ENCODE peak calls at places on chromosome 10, in eight cellular contexts. S, K, F, E, M, B, U and P are unnamed samples.

GRCh38 chr10:86410542-86411124 is 44.0 kb upstream of the GRID1 start:
- DNase-seq in U (no peak), K (no peak), B (no peak), F (no peak), M (peak), E (no peak), S (no peak), P (no peak)

GRCh38 chr10:103506061-103506460 is 12.6 kb downstream of the NEURL1 start:
- DNase-seq in S (no peak), B (no peak), U (no peak), F (no peak), K (no peak), E (no peak), M (no peak), P (peak)

GRCh38 chr10:124591123-124591495 is 129.5 kb downstream of the LHPP start:
- DNase-seq in U (no peak), F (no peak), S (no peak), M (no peak), E (no peak), B (no peak), K (peak), P (no peak)

GRCh38 chr10:1706711-1707110 is 30.6 kb downstream of the ADARB2 start:
- DNase-seq in S (no peak), U (no peak), K (no peak), E (peak), B (no peak), F (no peak), M (no peak), P (no peak)

GRCh38 chr10:87658858-87659555 is 671 bp upstream of the PAPSS2 start:
- DNase-seq in M (no peak), U (no peak), F (no peak), E (no peak), B (no peak), K (no peak), S (no peak), P (no peak)

GRCh38 chr10:75431180-75432111 is at the start of gene LRMDA:
- DNase-seq in F (peak), M (peak), K (peak), B (no peak), U (no peak), E (no peak), S (no peak), P (peak)

GRCh38 chr10:99779335-99779734 is 3.1 kb upstream of the ABCC2 start:
- DNase-seq in M (peak), S (peak), E (no peak), F (no peak), B (peak), U (peak), K (no peak), P (no peak)

GRCh38 chr10:21083861-21084260 is 186.8 kb upstream of the NEBL start:
- DNase-seq in K (no peak), B (no peak), F (no peak), E (no peak), S (no peak), M (peak), U (no peak), P (no peak)

GRCh38 chr10:101189461-101190401 is 39.5 kb downstream of the LBX1 start:
- DNase-seq in F (no peak), E (no peak), U (no peak), K (no peak), S (no peak), B (no peak), M (no peak), P (no peak)

GRCh38 chr10:72665925-72666324 is 26.0 kb upstream of the MCU start:
- DNase-seq in S (no peak), M (peak), K (no peak), F (no peak), E (no peak), B (no peak), U (no peak), P (no peak)

GRCh38 chr10:117165557-117166419 is 27.7 kb upstream of the VAX1 start:
- DNase-seq in S (no peak), E (peak), K (no peak), M (peak), F (peak), U (no peak), B (no peak), P (peak)

GRCh38 chr10:35006836-35007235 is 83.3 kb downstream of the CUL2 start:
- DNase-seq in F (no peak), S (no peak), K (no peak), B (no peak), E (no peak), U (no peak), M (no peak), P (no peak)

GRCh38 chr10:68987611-68988010 is 992 bp upstream of the KIFBP start:
- DNase-seq in F (no peak), S (no peak), E (no peak), U (no peak), K (no peak), M (no peak), B (no peak), P (no peak)

GRCh38 chr10:133047526-133047925 is 40.2 kb upstream of the ADGRA1 start:
- DNase-seq in S (no peak), B (no peak), F (no peak), M (no peak), E (no peak), K (no peak), U (no peak), P (no peak)

GRCh38 chr10:44195120-44196007 is 189.5 kb downstream of the CXCL12 start:
- DNase-seq in U (peak), F (peak), M (peak), K (peak), E (no peak), S (no peak), B (peak), P (no peak)

GRCh38 chr10:33134011-33134751 is 176.2 kb upstream of the ITGB1 start:
- DNase-seq in K (no peak), S (peak), F (peak), E (no peak), U (peak), M (peak), B (no peak), P (no peak)

GRCh38 chr10:88693392-88694020 is 12.5 kb upstream of the LIPK start:
- DNase-seq in M (no peak), S (no peak), B (no peak), K (no peak), F (no peak), E (no peak), U (no peak), P (no peak)

GRCh38 chr10:35369049-35369760 is 32.9 kb downstream of the CCNY start:
- DNase-seq in U (no peak), B (no peak), E (no peak), M (no peak), K (no peak), S (no peak), F (no peak), P (no peak)

GRCh38 chr10:92699518-92700272 is 9.9 kb downstream of the HHEX start:
- DNase-seq in S (no peak), K (no peak), M (no peak), B (no peak), E (peak), U (no peak), F (peak), P (no peak)

GRCh38 chr10:92238586-92239098 is 52.2 kb downstream of the CPEB3 start:
- DNase-seq in E (no peak), M (peak), K (peak), S (no peak), B (no peak), U (no peak), F (no peak), P (no peak)

GRCh38 chr10:109676703-109677102 is 246.6 kb downstream of the XPNPEP1 start:
- DNase-seq in U (no peak), S (no peak), K (no peak), E (no peak), M (peak), F (no peak), B (no peak), P (no peak)

GRCh38 chr10:52256832-52257691 is 57.0 kb upstream of the DKK1 start:
- DNase-seq in K (no peak), E (no peak), B (no peak), M (no peak), U (no peak), S (no peak), F (no peak), P (peak)

GRCh38 chr10:6053816-6054581 is 8.2 kb downstream of the IL2RA start:
- DNase-seq in E (peak), B (no peak), S (no peak), U (no peak), F (no peak), M (no peak), K (peak), P (no peak)

GRCh38 chr10:49585387-49585786 is 24.7 kb upstream of the SLC18A3 start:
- DNase-seq in M (no peak), B (no peak), S (no peak), K (no peak), E (no peak), U (no peak), F (no peak), P (no peak)

GRCh38 chr10:88657901-88658300 is 6.3 kb upstream of the LIPF start:
- DNase-seq in U (no peak), F (no peak), B (no peak), M (no peak), S (no peak), E (no peak), K (no peak), P (no peak)

GRCh38 chr10:102434251-102434913 is 2.0 kb upstream of the CUEDC2 start:
- DNase-seq in M (no peak), K (no peak), E (no peak), S (no peak), F (no peak), U (no peak), B (no peak), P (no peak)

GRCh38 chr10:72375585-72375984 is 20.9 kb upstream of the DNAJB12 start:
- DNase-seq in K (no peak), M (no peak), U (no peak), E (no peak), B (no peak), S (no peak), F (no peak), P (no peak)

GRCh38 chr10:75546004-75546403 is 114.6 kb downstream of the LRMDA start:
- DNase-seq in M (no peak), B (no peak), E (no peak), U (no peak), F (no peak), K (no peak), S (no peak), P (no peak)

GRCh38 chr10:49627644-49628247 is 13.9 kb downstream of the CHAT start:
- DNase-seq in K (no peak), U (no peak), E (no peak), M (no peak), B (no peak), S (no peak), F (no peak), P (no peak)

GRCh38 chr10:129658673-129659072 is 191.6 kb downstream of the MGMT start:
- DNase-seq in E (no peak), K (no peak), F (no peak), U (no peak), S (no peak), B (no peak), M (no peak), P (no peak)
- TF ChIP-seq CTCF in E (no peak), K (no peak), F (no peak), U (no peak), S (peak), B (peak), M (no peak), P (peak)

GRCh38 chr10:119348516-119349240 is 141.3 kb downstream of the GRK5 start:
- DNase-seq in U (no peak), S (no peak), F (no peak), M (no peak), B (no peak), K (peak), E (no peak), P (no peak)
- TF ChIP-seq CTCF in U (no peak), S (no peak), F (no peak), M (no peak), B (no peak), K (peak), E (no peak), P (no peak)

GRCh38 chr10:57716884-57717283 is 550.8 kb downstream of the IPMK start:
- DNase-seq in B (no peak), K (no peak), U (peak), F (no peak), S (no peak), M (peak), E (no peak), P (no peak)
- TF ChIP-seq CTCF in B (peak), K (no peak), U (peak), F (peak), S (peak), M (peak), E (no peak), P (no peak)

DNA sequence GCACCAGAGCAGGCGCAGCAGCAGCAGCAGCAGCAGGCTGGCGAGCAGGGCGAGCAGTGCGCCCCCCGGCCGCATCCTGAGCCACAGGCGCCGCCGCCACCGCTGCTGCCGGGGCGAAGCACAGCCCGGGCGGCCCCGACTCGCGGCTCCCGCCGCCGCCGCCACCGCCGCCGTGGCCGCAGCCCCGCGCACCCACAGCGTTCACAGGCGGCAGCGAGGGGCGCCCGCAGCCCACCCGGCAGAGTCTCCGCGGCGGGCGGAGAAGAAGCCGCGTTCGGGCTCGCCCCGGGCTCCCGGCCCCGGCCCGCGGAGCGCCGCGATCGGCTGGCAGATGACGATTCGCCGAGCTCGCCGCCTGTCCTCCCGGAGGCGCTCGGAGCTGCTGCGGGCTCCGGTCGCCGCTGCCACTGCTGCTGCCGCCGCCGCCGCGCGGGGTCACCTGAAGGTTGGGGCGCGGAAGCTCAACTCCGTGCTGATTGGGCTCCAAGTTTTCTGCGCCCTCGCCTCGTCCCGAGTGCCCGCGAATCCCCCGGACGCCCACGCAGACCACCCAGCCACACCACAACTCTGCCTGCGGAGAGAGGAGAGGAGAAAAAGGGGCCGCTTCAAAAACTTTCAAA is at the start of gene ST8SIA6:
- DNase-seq in B (no peak), E (peak), K (peak), S (no peak), U (no peak), F (peak), M (peak), P (peak)
- TF ChIP-seq CTCF in B (no peak), E (no peak), K (no peak), S (no peak), U (no peak), F (no peak), M (peak), P (no peak)

GRCh38 chr10:8054243-8054497 is 318 bp upstream of the GATA3 start:
- DNase-seq in S (no peak), K (no peak), M (peak), B (no peak), U (no peak), E (peak), F (peak), P (no peak)

GRCh38 chr10:8052344-8052969 is 2.0 kb upstream of the GATA3 start:
- DNase-seq in K (no peak), M (no peak), F (no peak), S (no peak), U (no peak), E (peak), B (no peak), P (no peak)

GRCh38 chr10:8054498-8055407 is at the start of gene GATA3:
- DNase-seq in K (no peak), B (no peak), S (no peak), M (peak), F (peak), U (no peak), E (peak), P (peak)

GRCh38 chr10:8052970-8053445 is 1.5 kb upstream of the GATA3 start:
- DNase-seq in M (no peak), S (no peak), U (no peak), F (no peak), B (no peak), K (no peak), E (no peak), P (no peak)

GRCh38 chr10:8053446-8054242 is 844 bp upstream of the GATA3 start:
- DNase-seq in K (peak), M (peak), E (peak), F (peak), S (peak), U (peak), B (peak), P (peak)
- TF ChIP-seq CTCF in K (peak), M (peak), E (no peak), F (peak), S (peak), U (peak), B (no peak), P (peak)

GRCh38 chr10:65340340-65340739 is 1585.5 kb upstream of the LRRTM3 start:
- DNase-seq in S (no peak), F (no peak), K (no peak), B (no peak), M (no peak), U (no peak), E (no peak), P (no peak)

GRCh38 chr10:65335311-65335710 is 1590.5 kb upstream of the LRRTM3 start:
- DNase-seq in K (no peak), B (no peak), M (no peak), F (no peak), U (no peak), S (no peak), E (no peak), P (no peak)
- TF ChIP-seq CTCF in K (no peak), B (no peak), M (no peak), F (no peak), U (no peak), S (no peak), E (no peak), P (no peak)

GRCh38 chr10:94630017-94630688 is 53.4 kb upstream of the CYP2C18 start:
- DNase-seq in K (no peak), E (peak), B (peak), S (peak), M (peak), F (peak), U (no peak), P (peak)
- TF ChIP-seq CTCF in K (no peak), E (peak), B (peak), S (peak), M (peak), F (peak), U (peak), P (peak)

GRCh38 chr10:131822694-131823245 is 78.0 kb upstream of the PPP2R2D start:
- DNase-seq in U (no peak), S (no peak), E (no peak), M (no peak), K (no peak), F (no peak), B (no peak), P (no peak)
- TF ChIP-seq CTCF in U (no peak), S (no peak), E (no peak), M (no peak), K (no peak), F (no peak), B (no peak), P (no peak)

GRCh38 chr10:25696013-25696708 is 237.9 kb upstream of the MYO3A start:
- DNase-seq in S (no peak), K (no peak), E (no peak), U (no peak), M (no peak), B (no peak), F (no peak), P (no peak)
- TF ChIP-seq CTCF in S (no peak), K (no peak), E (no peak), U (no peak), M (no peak), B (no peak), F (no peak), P (no peak)

DNA sequence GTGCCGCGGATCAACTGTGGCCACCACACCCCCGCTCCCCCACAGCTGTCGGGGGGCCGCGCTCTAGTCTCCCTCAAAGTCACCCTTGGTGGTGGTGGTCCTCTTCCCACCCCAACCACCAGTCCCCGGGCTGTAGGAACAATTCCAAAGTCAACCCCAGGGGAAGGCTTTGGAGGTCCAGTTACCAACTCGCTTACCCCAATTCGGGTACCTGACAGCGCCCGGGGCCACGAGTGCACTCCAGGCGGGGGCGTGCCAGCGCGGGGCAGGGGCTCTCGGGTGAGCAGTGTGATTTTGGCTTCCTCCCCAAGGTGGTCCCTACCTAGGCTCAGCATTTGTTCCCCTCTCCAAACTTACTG is 584 bp upstream of the ZMIZ1 start:
- DNase-seq in E (peak), K (peak), S (no peak), U (no peak), B (no peak), F (peak), M (no peak), P (no peak)
- TF ChIP-seq CTCF in E (peak), K (no peak), S (peak), U (no peak), B (peak), F (no peak), M (no peak), P (peak)